ENCODE peak calls at places on chromosomes 4 and X, in five cellular contexts. One of them, this sample, is unnamed.

GRCh38 chr4:144174401-144175067 is 34.0 kb upstream of the GYPA start:
- DNase-seq in NCI-H1092 treated with DMSO at 0.1 percent for 48 hours: peak; percentile 42
- DNase-seq in non-pigmented ciliary epithelial cell: no peak
- DNase-seq in endothelial cell: peak; percentile 6
- DNase-seq in GM23248: peak; percentile 77
- DNase-seq in this sample: peak; percentile 77

GRCh38 chr4:86916392-86916791 is 18.4 kb upstream of the AFF1 start:
- DNase-seq in NCI-H1092 treated with DMSO at 0.1 percent for 48 hours: no peak
- DNase-seq in non-pigmented ciliary epithelial cell: no peak
- DNase-seq in endothelial cell: no peak
- DNase-seq in GM23248: no peak
- DNase-seq in this sample: no peak

GRCh38 chrX:71128915-71129765 is 10.7 kb downstream of the MED12 start:
- DNase-seq in NCI-H1092 treated with DMSO at 0.1 percent for 48 hours: peak; percentile 28
- DNase-seq in non-pigmented ciliary epithelial cell: no peak
- DNase-seq in endothelial cell: peak; percentile 65
- DNase-seq in GM23248: peak; percentile 46
- DNase-seq in this sample: peak; percentile 38

GRCh38 chr4:93370256-93370655 is 458.3 kb upstream of the ATOH1 start:
- DNase-seq in NCI-H1092 treated with DMSO at 0.1 percent for 48 hours: no peak
- DNase-seq in non-pigmented ciliary epithelial cell: no peak
- DNase-seq in endothelial cell: no peak
- DNase-seq in GM23248: no peak
- DNase-seq in this sample: no peak

GRCh38 chrX:11461181-11462001 is 168.2 kb downstream of the AMELX start:
- DNase-seq in NCI-H1092 treated with DMSO at 0.1 percent for 48 hours: no peak
- DNase-seq in non-pigmented ciliary epithelial cell: no peak
- DNase-seq in endothelial cell: no peak
- DNase-seq in GM23248: peak; percentile 45
- DNase-seq in this sample: no peak

GRCh38 chr4:5804656-5805055 is 88.2 kb downstream of the CRMP1 start:
- DNase-seq in NCI-H1092 treated with DMSO at 0.1 percent for 48 hours: no peak
- DNase-seq in non-pigmented ciliary epithelial cell: no peak
- DNase-seq in endothelial cell: no peak
- DNase-seq in GM23248: no peak
- DNase-seq in this sample: no peak

GRCh38 chrX:17405225-17405969 is 30.4 kb downstream of the NHS start:
- DNase-seq in NCI-H1092 treated with DMSO at 0.1 percent for 48 hours: no peak
- DNase-seq in non-pigmented ciliary epithelial cell: no peak
- DNase-seq in endothelial cell: no peak
- DNase-seq in GM23248: peak; percentile 58
- DNase-seq in this sample: peak; percentile 20

GRCh38 chr4:113012776-113013175 is 36.7 kb upstream of the ANK2 start:
- DNase-seq in NCI-H1092 treated with DMSO at 0.1 percent for 48 hours: no peak
- DNase-seq in non-pigmented ciliary epithelial cell: no peak
- DNase-seq in endothelial cell: no peak
- DNase-seq in GM23248: no peak
- DNase-seq in this sample: no peak

GRCh38 chr4:148692242-148692641 is 250.0 kb upstream of the NR3C2 start:
- DNase-seq in NCI-H1092 treated with DMSO at 0.1 percent for 48 hours: no peak
- DNase-seq in non-pigmented ciliary epithelial cell: no peak
- DNase-seq in endothelial cell: no peak
- DNase-seq in GM23248: no peak
- DNase-seq in this sample: no peak